ENCODE peak calls at places on chromosomes 12 and 14, in nine cellular contexts. One of them, this sample, is unnamed.

GRCh38 chr12:126668961-126669360 is 1598.0 kb upstream of the TMEM132C start:
- DNase-seq in HCT116: no peak
- DNase-seq in PC-3: peak
- DNase-seq in IMR-90: no peak
- DNase-seq in colonic mucosa: no peak
- DNase-seq in neuronal stem cell: no peak
- DNase-seq in neural progenitor cell: no peak
- DNase-seq in endothelial cell of umbilical vein: no peak
- DNase-seq in SK-N-MC: no peak
- DNase-seq in this sample: no peak

GRCh38 chr14:65301862-65302539 is 110.5 kb upstream of the FUT8 start:
- DNase-seq in PC-3: peak
- DNase-seq in SK-N-MC: no peak
- DNase-seq in neural progenitor cell: no peak
- DNase-seq in HCT116: no peak
- DNase-seq in colonic mucosa: peak
- DNase-seq in IMR-90: no peak
- DNase-seq in endothelial cell of umbilical vein: no peak
- DNase-seq in neuronal stem cell: no peak
- DNase-seq in this sample: peak

GRCh38 chr12:124032265-124032886 is 59.4 kb downstream of the ZNF664 start:
- DNase-seq in IMR-90: peak
- DNase-seq in SK-N-MC: peak
- DNase-seq in neuronal stem cell: peak
- DNase-seq in neural progenitor cell: peak
- DNase-seq in PC-3: peak
- DNase-seq in endothelial cell of umbilical vein: peak
- DNase-seq in HCT116: peak
- DNase-seq in colonic mucosa: peak
- DNase-seq in this sample: peak

GRCh38 chr12:68349921-68350606 is 17.9 kb upstream of the MDM1 start:
- DNase-seq in IMR-90: no peak
- DNase-seq in SK-N-MC: no peak
- DNase-seq in HCT116: no peak
- DNase-seq in neuronal stem cell: no peak
- DNase-seq in colonic mucosa: no peak
- DNase-seq in PC-3: peak
- DNase-seq in neural progenitor cell: no peak
- DNase-seq in endothelial cell of umbilical vein: no peak
- DNase-seq in this sample: no peak

GRCh38 chr14:100292301-100292775 is 13.9 kb downstream of the SLC25A29 start:
- DNase-seq in endothelial cell of umbilical vein: no peak
- DNase-seq in neural progenitor cell: no peak
- DNase-seq in IMR-90: no peak
- DNase-seq in PC-3: no peak
- DNase-seq in neuronal stem cell: no peak
- DNase-seq in HCT116: no peak
- DNase-seq in SK-N-MC: no peak
- DNase-seq in colonic mucosa: no peak
- DNase-seq in this sample: no peak

GRCh38 chr14:103576371-103577024 is 13.7 kb downstream of the COA8 start:
- DNase-seq in neural progenitor cell: peak
- DNase-seq in colonic mucosa: peak
- DNase-seq in endothelial cell of umbilical vein: peak
- DNase-seq in neuronal stem cell: peak
- DNase-seq in PC-3: peak
- DNase-seq in SK-N-MC: peak
- DNase-seq in HCT116: peak
- DNase-seq in IMR-90: peak
- DNase-seq in this sample: peak

GRCh38 chr12:53514626-53515290 is 7.5 kb upstream of the NPFF start:
- DNase-seq in SK-N-MC: no peak
- DNase-seq in colonic mucosa: no peak
- DNase-seq in IMR-90: no peak
- DNase-seq in endothelial cell of umbilical vein: no peak
- DNase-seq in neuronal stem cell: no peak
- DNase-seq in PC-3: no peak
- DNase-seq in neural progenitor cell: no peak
- DNase-seq in HCT116: no peak
- DNase-seq in this sample: no peak

GRCh38 chr12:129049917-129050316 is 196.6 kb downstream of the GLT1D1 start:
- DNase-seq in IMR-90: no peak
- DNase-seq in neural progenitor cell: peak
- DNase-seq in neuronal stem cell: peak
- DNase-seq in HCT116: no peak
- DNase-seq in endothelial cell of umbilical vein: no peak
- DNase-seq in colonic mucosa: no peak
- DNase-seq in SK-N-MC: peak
- DNase-seq in PC-3: peak
- DNase-seq in this sample: peak

GRCh38 chr14:100842799-100843198 is 16.9 kb downstream of the MEG3 start:
- DNase-seq in HCT116: no peak
- DNase-seq in colonic mucosa: no peak
- DNase-seq in endothelial cell of umbilical vein: no peak
- DNase-seq in PC-3: no peak
- DNase-seq in neuronal stem cell: no peak
- DNase-seq in IMR-90: peak
- DNase-seq in neural progenitor cell: no peak
- DNase-seq in SK-N-MC: no peak
- DNase-seq in this sample: no peak

GRCh38 chr12:124543591-124544310 is 23.7 kb downstream of the NCOR2 start:
- DNase-seq in PC-3: no peak
- DNase-seq in IMR-90: no peak
- DNase-seq in colonic mucosa: no peak
- DNase-seq in neural progenitor cell: peak
- DNase-seq in neuronal stem cell: no peak
- DNase-seq in HCT116: no peak
- DNase-seq in endothelial cell of umbilical vein: no peak
- DNase-seq in SK-N-MC: no peak
- DNase-seq in this sample: no peak

GRCh38 chr12:80846930-80847329 is 90.8 kb downstream of the LIN7A start:
- DNase-seq in neuronal stem cell: no peak
- DNase-seq in HCT116: no peak
- DNase-seq in colonic mucosa: no peak
- DNase-seq in endothelial cell of umbilical vein: no peak
- DNase-seq in SK-N-MC: peak
- DNase-seq in neural progenitor cell: no peak
- DNase-seq in IMR-90: no peak
- DNase-seq in PC-3: no peak
- DNase-seq in this sample: no peak

GRCh38 chr14:67583711-67584644 is 16.1 kb downstream of the PIGH start:
- DNase-seq in colonic mucosa: peak
- DNase-seq in IMR-90: peak
- DNase-seq in SK-N-MC: no peak
- DNase-seq in endothelial cell of umbilical vein: peak
- DNase-seq in HCT116: peak
- DNase-seq in neural progenitor cell: peak
- DNase-seq in neuronal stem cell: peak
- DNase-seq in PC-3: peak
- DNase-seq in this sample: peak

GRCh38 chr12:32265920-32266319 is 133.4 kb upstream of the FGD4 start:
- DNase-seq in colonic mucosa: no peak
- DNase-seq in neural progenitor cell: no peak
- DNase-seq in PC-3: no peak
- DNase-seq in IMR-90: no peak
- DNase-seq in SK-N-MC: no peak
- DNase-seq in endothelial cell of umbilical vein: no peak
- DNase-seq in neuronal stem cell: no peak
- DNase-seq in HCT116: no peak
- DNase-seq in this sample: no peak
- H3K27ac ChIP-seq in colonic mucosa: no peak
- H3K27ac ChIP-seq in neural progenitor cell: no peak
- H3K27ac ChIP-seq in PC-3: no peak
- H3K27ac ChIP-seq in IMR-90: no peak
- H3K27ac ChIP-seq in SK-N-MC: peak
- H3K27ac ChIP-seq in endothelial cell of umbilical vein: no peak
- H3K27ac ChIP-seq in neuronal stem cell: no peak
- H3K27ac ChIP-seq in HCT116: no peak
- H3K27ac ChIP-seq in this sample: no peak

GRCh38 chr12:6550294-6551062 is 5.4 kb downstream of the IFFO1 start:
- DNase-seq in colonic mucosa: no peak
- DNase-seq in neuronal stem cell: no peak
- DNase-seq in neural progenitor cell: no peak
- DNase-seq in PC-3: no peak
- DNase-seq in IMR-90: no peak
- DNase-seq in HCT116: no peak
- DNase-seq in endothelial cell of umbilical vein: no peak
- DNase-seq in SK-N-MC: no peak
- DNase-seq in this sample: no peak
- H3K9ac ChIP-seq in colonic mucosa: no peak
- H3K9ac ChIP-seq in neuronal stem cell: no peak
- H3K9ac ChIP-seq in neural progenitor cell: no peak
- H3K9ac ChIP-seq in PC-3: no peak
- H3K9ac ChIP-seq in IMR-90: no peak
- H3K9ac ChIP-seq in HCT116: no peak
- H3K9ac ChIP-seq in endothelial cell of umbilical vein: no peak
- H3K9ac ChIP-seq in SK-N-MC: no peak
- H3K9ac ChIP-seq in this sample: no peak

GRCh38 chr14:104690861-104691455 is 1.5 kb downstream of the INF2 start:
- DNase-seq in SK-N-MC: no peak
- DNase-seq in colonic mucosa: no peak
- DNase-seq in endothelial cell of umbilical vein: no peak
- DNase-seq in neuronal stem cell: no peak
- DNase-seq in PC-3: no peak
- DNase-seq in HCT116: no peak
- DNase-seq in neural progenitor cell: no peak
- DNase-seq in IMR-90: no peak
- DNase-seq in this sample: no peak
- H3K4me3 ChIP-seq in SK-N-MC: peak
- H3K4me3 ChIP-seq in colonic mucosa: peak
- H3K4me3 ChIP-seq in endothelial cell of umbilical vein: peak
- H3K4me3 ChIP-seq in neuronal stem cell: peak
- H3K4me3 ChIP-seq in PC-3: peak
- H3K4me3 ChIP-seq in HCT116: peak
- H3K4me3 ChIP-seq in neural progenitor cell: no peak
- H3K4me3 ChIP-seq in IMR-90: peak
- H3K4me3 ChIP-seq in this sample: peak

DNA sequence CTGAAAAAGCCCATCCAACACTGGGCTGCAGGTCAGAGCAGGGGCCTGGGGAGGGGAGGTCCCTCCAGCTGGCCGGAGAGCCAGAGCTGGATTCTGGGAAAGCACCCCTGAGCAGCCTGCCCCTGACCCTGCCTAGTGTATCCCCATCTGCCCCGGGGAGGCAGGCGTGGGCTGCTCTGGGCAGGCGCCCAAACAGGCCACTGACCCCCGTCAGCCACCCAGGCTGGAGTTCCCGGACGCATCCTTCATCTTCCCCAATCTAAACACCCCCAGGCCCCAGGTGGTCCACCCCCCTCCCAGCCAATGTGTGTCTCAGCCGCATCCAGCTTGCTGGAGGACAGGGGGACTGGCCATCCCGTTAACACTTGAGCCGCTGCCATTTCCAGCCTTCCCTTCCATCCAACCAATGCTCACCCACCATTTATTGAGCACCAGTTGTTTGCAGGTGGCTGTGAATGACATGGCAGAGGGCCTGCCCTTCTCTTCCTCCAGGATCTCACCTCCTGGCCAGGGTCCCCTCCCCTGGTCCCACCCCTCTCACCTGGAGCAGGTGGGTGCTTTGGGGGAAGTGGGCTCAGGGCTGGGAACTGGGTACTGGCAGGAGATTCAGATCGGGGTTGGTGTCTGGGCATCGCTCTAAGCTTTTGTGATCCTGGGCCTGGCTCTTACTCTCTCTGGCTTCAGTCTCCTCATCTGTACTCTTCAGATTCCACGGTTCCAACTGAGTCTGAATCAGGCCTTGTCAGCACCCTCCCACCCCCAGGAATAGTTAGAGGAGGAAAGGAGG is 743 bp upstream of the DTX1 start:
- DNase-seq in HCT116: no peak
- DNase-seq in SK-N-MC: no peak
- DNase-seq in colonic mucosa: no peak
- DNase-seq in endothelial cell of umbilical vein: no peak
- DNase-seq in neuronal stem cell: no peak
- DNase-seq in IMR-90: no peak
- DNase-seq in PC-3: no peak
- DNase-seq in neural progenitor cell: no peak
- DNase-seq in this sample: no peak
- H3K27ac ChIP-seq in HCT116: no peak
- H3K27ac ChIP-seq in SK-N-MC: no peak
- H3K27ac ChIP-seq in colonic mucosa: no peak
- H3K27ac ChIP-seq in endothelial cell of umbilical vein: no peak
- H3K27ac ChIP-seq in neuronal stem cell: no peak
- H3K27ac ChIP-seq in IMR-90: no peak
- H3K27ac ChIP-seq in PC-3: no peak
- H3K27ac ChIP-seq in neural progenitor cell: no peak
- H3K27ac ChIP-seq in this sample: no peak

GRCh38 chr12:11651377-11651776 is 1.9 kb downstream of the ETV6 start:
- DNase-seq in SK-N-MC: no peak
- DNase-seq in HCT116: no peak
- DNase-seq in IMR-90: no peak
- DNase-seq in neuronal stem cell: no peak
- DNase-seq in endothelial cell of umbilical vein: no peak
- DNase-seq in colonic mucosa: no peak
- DNase-seq in neural progenitor cell: no peak
- DNase-seq in PC-3: no peak
- DNase-seq in this sample: no peak
- H3K9ac ChIP-seq in SK-N-MC: no peak
- H3K9ac ChIP-seq in HCT116: no peak
- H3K9ac ChIP-seq in IMR-90: peak
- H3K9ac ChIP-seq in neuronal stem cell: no peak
- H3K9ac ChIP-seq in endothelial cell of umbilical vein: peak
- H3K9ac ChIP-seq in colonic mucosa: peak
- H3K9ac ChIP-seq in neural progenitor cell: no peak
- H3K9ac ChIP-seq in PC-3: peak
- H3K9ac ChIP-seq in this sample: peak

GRCh38 chr14:74140374-74140850 is 55.7 kb downstream of the LIN52 start:
- DNase-seq in IMR-90: no peak
- DNase-seq in neuronal stem cell: peak
- DNase-seq in HCT116: no peak
- DNase-seq in colonic mucosa: peak
- DNase-seq in SK-N-MC: no peak
- DNase-seq in endothelial cell of umbilical vein: peak
- DNase-seq in neural progenitor cell: peak
- DNase-seq in PC-3: no peak
- DNase-seq in this sample: no peak
- H3K4me3 ChIP-seq in IMR-90: no peak
- H3K4me3 ChIP-seq in neuronal stem cell: no peak
- H3K4me3 ChIP-seq in HCT116: no peak
- H3K4me3 ChIP-seq in colonic mucosa: no peak
- H3K4me3 ChIP-seq in SK-N-MC: no peak
- H3K4me3 ChIP-seq in endothelial cell of umbilical vein: no peak
- H3K4me3 ChIP-seq in neural progenitor cell: no peak
- H3K4me3 ChIP-seq in PC-3: no peak
- H3K4me3 ChIP-seq in this sample: no peak